ENCODE peak calls at places on chromosomes 2 and 18, in seven cellular contexts. I is mucosa of descending colon; Q is stimulated activated CD4-positive, alpha-beta T cell treated with anti-CD3 and anti-CD28 coated beads, Interleukin-1b, Interleukin-23, amount 100 ng/mL, for 24 hours; J is amniotic stem cell; R is cardiac septum; U is foreskin fibroblast; W is glutamatergic neuron. E is an unnamed sample.

GRCh38 chr2:219475697-219476604 is 22.7 kb upstream of the GMPPA start:
- DNase-seq in I (peak; percentile 85), Q (peak; percentile 51), J (no peak), R (no peak), U (peak; percentile 80), W (peak; percentile 89), E (peak; percentile 82)

GRCh38 chr2:148993336-148993735 is 45.2 kb upstream of the LYPD6B start:
- DNase-seq in I (no peak), Q (no peak), J (no peak), R (no peak), U (no peak), W (no peak), E (no peak)

GRCh38 chr2:116988303-116988702 is 826.2 kb upstream of the DDX18 start:
- DNase-seq in I (no peak), Q (no peak), J (no peak), R (no peak), U (peak; percentile 1), W (no peak), E (no peak)

GRCh38 chr18:54769526-54770464 is 58.5 kb upstream of the RAB27B start:
- DNase-seq in I (no peak), Q (no peak), J (no peak), R (no peak), U (no peak), W (no peak), E (no peak)

GRCh38 chr18:68764016-68764415 is 33.9 kb upstream of the CCDC102B start:
- DNase-seq in I (no peak), Q (no peak), J (no peak), R (no peak), U (peak; percentile 62), W (no peak), E (no peak)

GRCh38 chr2:65749549-65749948 is 317.1 kb upstream of the SPRED2 start:
- DNase-seq in I (no peak), Q (no peak), J (peak; percentile 18), R (no peak), U (peak; percentile 21), W (no peak), E (peak; percentile 41)

GRCh38 chr18:31840499-31840898 is 79.8 kb upstream of the SLC25A52 start:
- DNase-seq in I (no peak), Q (no peak), J (no peak), R (no peak), U (no peak), W (no peak), E (no peak)

GRCh38 chr2:241833101-241833937 is 24.3 kb downstream of the NEU4 start:
- DNase-seq in I (no peak), Q (no peak), J (no peak), R (peak; percentile 10), U (peak; percentile 62), W (no peak), E (no peak)

GRCh38 chr18:79567481-79568147 is 112.0 kb upstream of the CTDP1 start:
- DNase-seq in I (peak; percentile 21), Q (no peak), J (peak; percentile 79), R (no peak), U (peak; percentile 80), W (peak; percentile 32), E (peak; percentile 74)